ENCODE peak calls at places on chromosomes 16 and 17, in seven cellular contexts. H is stomach, L is spleen, J is gastrocnemius medialis, Z is body of pancreas, S is heart left ventricle, E is upper lobe of left lung. V is an unnamed sample.

GRCh38 chr16:67294927-67295326 is 15.6 kb downstream of the PLEKHG4 start:
- DNase-seq in H (no peak), L (no peak), J (no peak), Z (no peak), S (no peak), E (no peak), V (no peak)

GRCh38 chr16:84520778-84521770 is 16.6 kb upstream of the MEAK7 start:
- DNase-seq in H (no peak), L (no peak), J (no peak), Z (no peak), S (no peak), E (peak; percentile 54), V (no peak)

GRCh38 chr16:11254913-11255736 is 879 bp downstream of the SOCS1 start:
- DNase-seq in H (peak; percentile 64), L (no peak), J (peak; percentile 26), Z (peak; percentile 53), S (peak; percentile 45), E (no peak), V (no peak)

GRCh38 chr16:30786115-30786935 is 680 bp downstream of the ZNF629 start:
- DNase-seq in H (peak; percentile 41), L (no peak), J (no peak), Z (peak; percentile 43), S (no peak), E (peak; percentile 44), V (no peak)

GRCh38 chr17:56985371-56986162 is 7.6 kb downstream of the SCPEP1 start:
- DNase-seq in H (no peak), L (no peak), J (no peak), Z (no peak), S (no peak), E (peak; percentile 61), V (no peak)

GRCh38 chr16:83907926-83908325 is 9.0 kb downstream of the MLYCD start:
- DNase-seq in H (no peak), L (no peak), J (no peak), Z (no peak), S (no peak), E (no peak), V (no peak)

GRCh38 chr17:42548993-42549755 is 3.5 kb upstream of the HSD17B1 start:
- DNase-seq in H (no peak), L (no peak), J (no peak), Z (no peak), S (no peak), E (no peak), V (no peak)

GRCh38 chr17:38601539-38602351 is 4.0 kb downstream of the SRCIN1 start:
- DNase-seq in H (no peak), L (no peak), J (no peak), Z (no peak), S (no peak), E (no peak), V (no peak)

GRCh38 chr16:66677179-66677578 is 19.4 kb downstream of the CMTM4 start:
- DNase-seq in H (no peak), L (no peak), J (no peak), Z (no peak), S (no peak), E (no peak), V (no peak)

GRCh38 chr16:66427036-66427446 is at the start of gene BEAN1:
- DNase-seq in H (no peak), L (no peak), J (no peak), Z (peak; percentile 36), S (no peak), E (no peak), V (no peak)

GRCh38 chr16:89308391-89309333 is 91.2 kb downstream of the ZNF778 start:
- DNase-seq in H (no peak), L (peak; percentile 62), J (no peak), Z (peak; percentile 31), S (peak; percentile 19), E (no peak), V (no peak)

GRCh38 chr17:3639981-3640596 is 3.5 kb downstream of the CTNS start:
- DNase-seq in H (peak; percentile 43), L (no peak), J (peak; percentile 62), Z (peak; percentile 77), S (no peak), E (peak; percentile 36), V (no peak)

GRCh38 chr17:50763716-50764450 is 3.4 kb downstream of the ANKRD40CL start:
- DNase-seq in H (no peak), L (peak; percentile 24), J (no peak), Z (peak; percentile 26), S (no peak), E (no peak), V (no peak)

GRCh38 chr17:81713556-81714411 is 1.7 kb downstream of the SLC25A10 start:
- DNase-seq in H (peak; percentile 74), L (peak; percentile 76), J (no peak), Z (peak; percentile 71), S (no peak), E (no peak), V (no peak)

GRCh38 chr17:47869114-47869513 is 18.2 kb upstream of the SP6 start:
- DNase-seq in H (no peak), L (no peak), J (no peak), Z (no peak), S (no peak), E (no peak), V (no peak)

GRCh38 chr17:47871048-47871447 is 20.1 kb upstream of the SP6 start:
- DNase-seq in H (no peak), L (no peak), J (no peak), Z (no peak), S (no peak), E (no peak), V (no peak)

GRCh38 chr17:47870042-47870441 is 19.1 kb upstream of the SP6 start:
- DNase-seq in H (no peak), L (no peak), J (no peak), Z (no peak), S (no peak), E (no peak), V (no peak)

GRCh38 chr17:47866941-47867340 is 16.0 kb upstream of the SP6 start:
- DNase-seq in H (no peak), L (no peak), J (no peak), Z (no peak), S (peak; percentile 53), E (no peak), V (no peak)

DNA sequence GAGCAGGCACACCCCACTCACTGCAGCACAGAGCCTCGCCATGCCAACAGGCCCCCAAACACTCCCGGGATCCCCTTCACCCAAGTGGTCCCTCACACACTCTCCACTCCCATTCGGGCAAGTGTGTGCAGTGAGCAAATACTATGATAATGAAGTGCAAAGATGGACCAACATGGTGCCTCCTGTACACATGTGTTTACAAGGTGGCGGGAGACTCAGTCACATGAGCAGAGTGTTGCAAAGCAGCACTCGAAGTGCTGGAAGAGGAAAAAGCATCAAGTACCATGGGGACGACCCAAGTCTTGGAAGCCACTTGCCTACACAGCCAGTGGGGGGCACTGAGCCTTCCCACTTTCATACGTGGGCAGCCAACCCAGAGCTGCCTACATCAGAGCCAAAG is 17.2 kb upstream of the SP6 start:
- DNase-seq in H (no peak), L (no peak), J (no peak), Z (no peak), S (no peak), E (no peak), V (no peak)
- TF ChIP-seq POLR2A in H (no peak), L (no peak), J (no peak), Z (no peak), S (no peak), E (no peak), V (no peak)

GRCh38 chr16:53346-54236 is at the start of the genes POLR3K and SNRNP25:
- DNase-seq in H (peak; percentile 100), L (peak; percentile 98), J (peak; percentile 100), Z (peak; percentile 100), S (peak; percentile 99), E (peak; percentile 99), V (peak; percentile 100)
- H3K27ac ChIP-seq in H (peak within 1 kb of the TSS; percentile 83), L (peak within 1 kb of the TSS; percentile 77), J (peak within 1 kb of the TSS; percentile 88), Z (peak within 1 kb of the TSS; percentile 80), S (peak within 1 kb of the TSS; percentile 64), E (peak within 1 kb of the TSS; percentile 82), V (peak within 1 kb of the TSS; percentile 85)

GRCh38 chr16:3866703-3867431 is 13.6 kb downstream of the CREBBP start:
- DNase-seq in H (no peak), L (no peak), J (no peak), Z (no peak), S (no peak), E (no peak), V (no peak)

GRCh38 chr16:3868967-3869366 is 11.5 kb downstream of the CREBBP start:
- DNase-seq in H (no peak), L (no peak), J (no peak), Z (no peak), S (no peak), E (no peak), V (no peak)

GRCh38 chr16:3872216-3872895 is 8.2 kb downstream of the CREBBP start:
- DNase-seq in H (no peak), L (no peak), J (no peak), Z (no peak), S (no peak), E (no peak), V (no peak)

GRCh38 chr16:3865241-3865640 is 15.3 kb downstream of the CREBBP start:
- DNase-seq in H (no peak), L (no peak), J (no peak), Z (no peak), S (no peak), E (no peak), V (no peak)

DNA sequence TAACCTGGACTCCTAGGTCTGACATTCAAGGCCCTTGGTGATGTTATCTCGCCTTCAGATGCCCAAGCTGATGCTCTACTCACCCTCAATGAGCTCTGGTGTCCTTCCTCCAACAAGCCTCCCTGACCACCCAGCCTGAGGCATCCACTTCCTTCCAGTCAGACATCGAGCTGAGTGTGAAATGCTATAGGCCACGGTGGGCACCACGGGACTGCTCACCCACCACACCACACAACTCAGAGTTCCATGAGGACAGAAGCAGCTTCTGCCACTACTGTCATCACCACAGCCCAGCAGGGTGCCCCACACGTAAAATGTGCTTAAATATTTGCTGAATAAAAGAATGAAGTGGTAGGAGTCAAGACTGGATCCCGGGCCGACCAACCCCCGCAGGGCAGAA is 12.0 kb downstream of the CREBBP start:
- DNase-seq in H (no peak), L (no peak), J (no peak), Z (no peak), S (no peak), E (no peak), V (no peak)
- H3K4me1 ChIP-seq in H (peaks cover 50% of the 10 kb centered on the region), L (peaks cover 98% of the 10 kb centered on the region), J (peaks cover 98% of the 10 kb centered on the region), Z (peaks cover 77% of the 10 kb centered on the region), S (peaks cover 95% of the 10 kb centered on the region), E (peaks cover 40% of the 10 kb centered on the region), V (peaks cover 100% of the 10 kb centered on the region)

GRCh38 chr16:1505073-1505844 is 12.1 kb downstream of the TELO2 start:
- DNase-seq in H (no peak), L (no peak), J (no peak), Z (no peak), S (no peak), E (no peak), V (no peak)
- TF ChIP-seq POLR2A in H (no peak), L (no peak), J (no peak), Z (no peak), S (no peak), E (no peak), V (no peak)